ENCODE peak calls at places on chromosomes 6 and 20, in ten cellular contexts. T, E, C, Q, F, R, O, H, M and I are unnamed samples.

GRCh38 chr6:123570813-123571684 is 65.7 kb downstream of the TRDN start:
- DNase-seq in T (no peak), E (no peak), C (no peak), Q (no peak), F (no peak), R (no peak), O (no peak), H (no peak), M (no peak), I (no peak)

GRCh38 chr6:166341464-166341863 is 881 bp downstream of the SFT2D1 start:
- DNase-seq in T (no peak), E (no peak), C (no peak), Q (peak), F (no peak), R (no peak), O (peak), H (no peak), M (no peak), I (no peak)

GRCh38 chr20:45080867-45081616 is 19.9 kb downstream of the KCNS1 start:
- DNase-seq in T (no peak), E (peak), C (no peak), Q (no peak), F (no peak), R (no peak), O (no peak), H (no peak), M (peak), I (peak)

GRCh38 chr6:138963531-138963930 is 24.5 kb downstream of the REPS1 start:
- DNase-seq in T (no peak), E (no peak), C (no peak), Q (no peak), F (no peak), R (no peak), O (no peak), H (no peak), M (peak), I (no peak)

GRCh38 chr6:12548526-12548925 is 168.0 kb upstream of the PHACTR1 start:
- DNase-seq in T (peak), E (no peak), C (peak), Q (peak), F (no peak), R (peak), O (no peak), H (no peak), M (peak), I (no peak)

GRCh38 chr6:137866200-137866913 is 702 bp upstream of the TNFAIP3 start:
- DNase-seq in T (no peak), E (peak), C (no peak), Q (no peak), F (no peak), R (no peak), O (no peak), H (no peak), M (no peak), I (no peak)

GRCh38 chr6:30814137-30815084 is 69.9 kb upstream of the DDR1 start:
- DNase-seq in T (peak), E (peak), C (no peak), Q (peak), F (no peak), R (no peak), O (no peak), H (peak), M (peak), I (no peak)

GRCh38 chr20:21357851-21358250 is 39.5 kb downstream of the NKX2-4 start:
- DNase-seq in T (no peak), E (no peak), C (no peak), Q (no peak), F (no peak), R (no peak), O (no peak), H (no peak), M (peak), I (no peak)

GRCh38 chr6:170028629-170029345 is 262.1 kb downstream of the DLL1 start:
- DNase-seq in T (no peak), E (no peak), C (no peak), Q (no peak), F (no peak), R (no peak), O (no peak), H (no peak), M (no peak), I (no peak)

GRCh38 chr20:8032499-8032898 is 12.9 kb upstream of the TMX4 start:
- DNase-seq in T (no peak), E (no peak), C (no peak), Q (no peak), F (no peak), R (no peak), O (no peak), H (no peak), M (no peak), I (no peak)

GRCh38 chr6:15253107-15254073 is 7.5 kb downstream of the JARID2 start:
- DNase-seq in T (no peak), E (no peak), C (no peak), Q (no peak), F (no peak), R (no peak), O (no peak), H (no peak), M (no peak), I (no peak)

GRCh38 chr6:21395121-21395520 is 198.4 kb upstream of the SOX4 start:
- DNase-seq in T (peak), E (no peak), C (no peak), Q (peak), F (no peak), R (no peak), O (no peak), H (peak), M (no peak), I (no peak)

GRCh38 chr6:33896391-33897192 is 92.8 kb upstream of the MLN start:
- DNase-seq in T (peak), E (no peak), C (no peak), Q (peak), F (no peak), R (no peak), O (no peak), H (peak), M (peak), I (no peak)

GRCh38 chr20:2521369-2522305 is 12.9 kb upstream of the ZNF343 start:
- DNase-seq in T (peak), E (peak), C (no peak), Q (peak), F (no peak), R (peak), O (peak), H (peak), M (peak), I (peak)

GRCh38 chr20:59604770-59605665 is 678 bp downstream of the PHACTR3 start:
- DNase-seq in T (no peak), E (no peak), C (no peak), Q (no peak), F (no peak), R (no peak), O (no peak), H (no peak), M (no peak), I (no peak)

GRCh38 chr6:50264995-50265571 is 215.4 kb upstream of the DEFB112 start:
- DNase-seq in T (no peak), E (peak), C (no peak), Q (no peak), F (no peak), R (no peak), O (no peak), H (no peak), M (peak), I (no peak)

DNA sequence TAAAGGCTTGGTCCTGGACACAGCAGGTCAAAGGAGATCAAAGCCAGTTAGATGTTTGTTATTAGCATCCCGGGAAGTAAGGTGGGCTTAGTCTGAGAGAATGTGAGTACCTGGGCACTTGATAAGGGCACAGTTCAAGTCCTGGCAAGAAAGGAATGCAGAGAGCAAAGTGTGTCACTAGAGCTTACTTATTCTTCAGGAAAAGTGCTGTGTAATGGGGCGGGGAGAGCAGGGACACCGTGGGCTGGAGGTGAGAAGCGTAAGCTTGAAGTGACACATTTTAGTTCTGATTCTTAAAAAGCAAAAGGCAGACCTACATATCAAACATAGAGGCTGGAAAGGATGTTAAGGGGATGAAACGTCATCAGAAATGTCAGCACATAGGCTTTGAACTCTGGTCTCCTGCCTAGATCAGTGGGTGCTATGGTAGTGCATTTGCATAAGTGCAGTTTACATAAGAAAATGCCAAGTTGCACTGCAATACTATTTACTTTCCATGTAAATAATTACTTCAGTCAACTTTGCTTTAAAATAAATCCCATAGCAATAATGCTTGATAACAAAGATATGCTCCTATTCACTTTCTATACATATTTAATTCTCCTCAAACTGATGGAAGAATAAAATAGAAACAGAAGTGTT is 2.6 kb downstream of the SAMD5 start:
- DNase-seq in T (no peak), E (peak), C (no peak), Q (no peak), F (no peak), R (no peak), O (no peak), H (no peak), M (no peak), I (no peak)
- H3K4me3 ChIP-seq in T (no peak), E (peak), C (no peak), Q (no peak), F (no peak), R (no peak), O (no peak), H (no peak), M (no peak), I (no peak)

DNA sequence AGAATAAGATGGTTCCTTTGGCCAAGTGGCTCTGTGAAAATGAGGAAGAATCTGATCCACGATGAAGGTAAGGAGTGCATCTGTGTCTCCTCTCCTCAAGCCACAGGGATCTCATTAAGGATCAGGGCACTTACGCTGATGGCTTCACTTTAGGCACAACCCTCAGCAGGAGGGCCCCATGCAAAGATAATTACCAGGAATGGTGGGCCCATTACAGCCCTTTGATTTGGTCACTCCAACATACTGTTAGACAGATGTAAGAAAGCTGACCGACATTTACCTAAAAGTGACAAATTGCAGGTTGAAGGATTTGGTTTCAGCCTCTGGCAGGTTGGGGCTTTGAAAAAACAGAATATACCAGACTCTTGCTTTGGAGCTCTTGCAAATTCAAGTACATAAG is 45.9 kb upstream of the ASIP start:
- DNase-seq in T (no peak), E (no peak), C (no peak), Q (no peak), F (no peak), R (no peak), O (no peak), H (no peak), M (no peak), I (no peak)
- H3K4me3 ChIP-seq in T (no peak), E (no peak), C (no peak), Q (no peak), F (no peak), R (no peak), O (no peak), H (no peak), M (no peak), I (no peak)

DNA sequence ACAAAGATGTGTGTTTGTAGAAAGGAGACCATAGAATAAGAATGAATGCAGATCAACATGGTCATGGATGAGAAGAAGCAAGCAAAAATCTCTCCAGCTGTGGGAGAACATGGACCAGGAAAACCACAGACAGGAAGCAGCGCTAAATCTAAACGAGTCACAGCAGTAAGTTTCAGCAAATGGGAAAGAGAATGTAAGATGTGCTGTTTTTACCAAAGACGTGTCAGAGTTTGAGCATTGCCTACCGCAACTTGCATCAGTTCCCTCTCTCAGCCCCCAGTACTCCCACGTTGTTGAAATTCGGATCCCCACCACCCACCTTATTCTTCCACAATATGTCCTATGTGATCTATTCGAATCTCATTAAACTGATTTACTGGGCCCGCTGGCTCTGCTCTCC is 59.4 kb upstream of the PRDM1 start:
- DNase-seq in T (peak), E (no peak), C (no peak), Q (no peak), F (no peak), R (no peak), O (no peak), H (peak), M (peak), I (peak)
- H3K4me3 ChIP-seq in T (peak), E (no peak), C (no peak), Q (no peak), F (no peak), R (no peak), O (no peak), H (no peak), M (no peak), I (no peak)

DNA sequence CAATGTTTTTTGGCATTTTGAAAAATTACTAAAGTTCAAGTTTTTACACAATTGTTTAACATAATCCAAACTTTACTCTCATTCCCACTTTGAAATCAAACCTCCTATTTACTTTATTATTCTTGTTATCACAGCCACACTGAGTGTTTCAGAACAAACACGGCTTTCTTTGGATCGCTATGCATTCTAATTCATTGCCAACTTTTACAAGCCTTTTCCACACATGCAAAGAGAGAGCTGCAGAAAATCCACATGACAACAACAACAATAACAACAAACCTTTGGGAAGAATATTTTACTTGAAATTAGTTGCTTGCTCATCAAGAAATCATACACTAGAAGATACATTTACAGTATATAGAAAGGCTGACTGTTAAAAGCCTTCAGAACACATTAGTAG is 49.2 kb upstream of the TMEM30A start:
- DNase-seq in T (no peak), E (no peak), C (no peak), Q (no peak), F (no peak), R (no peak), O (no peak), H (no peak), M (no peak), I (no peak)
- H3K4me3 ChIP-seq in T (no peak), E (no peak), C (no peak), Q (no peak), F (no peak), R (no peak), O (no peak), H (no peak), M (no peak), I (no peak)

DNA sequence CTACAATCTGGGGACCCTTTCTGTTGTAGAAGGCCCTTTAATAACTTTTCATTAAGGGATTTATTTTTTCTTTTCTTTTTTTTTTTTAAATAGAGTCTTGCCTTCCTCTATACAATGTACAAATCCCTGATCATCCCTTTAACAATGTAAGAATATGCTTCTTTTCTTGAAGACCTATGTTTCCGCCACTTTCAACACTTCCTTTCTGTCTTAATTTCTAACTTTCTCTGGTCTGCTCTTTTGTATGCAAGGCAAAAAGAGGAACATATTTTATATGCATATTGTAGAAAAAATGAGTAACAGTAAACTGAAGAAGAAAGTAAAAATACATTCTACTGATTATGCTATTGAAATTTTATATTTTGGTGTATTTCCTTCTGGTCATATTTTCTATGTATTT is 484.6 kb downstream of the TFAP2B start:
- DNase-seq in T (no peak), E (no peak), C (no peak), Q (no peak), F (no peak), R (no peak), O (no peak), H (no peak), M (no peak), I (no peak)
- H3K4me3 ChIP-seq in T (no peak), E (no peak), C (no peak), Q (no peak), F (no peak), R (no peak), O (no peak), H (no peak), M (no peak), I (no peak)

GRCh38 chr6:28776269-28777146 is 147.3 kb downstream of the TRIM27 start:
- DNase-seq in T (no peak), E (no peak), C (no peak), Q (no peak), F (no peak), R (no peak), O (no peak), H (no peak), M (no peak), I (no peak)
- H3K4me3 ChIP-seq in T (no peak), E (no peak), C (no peak), Q (no peak), F (no peak), R (no peak), O (no peak), H (no peak), M (no peak), I (peak)

GRCh38 chr6:26329763-26330511 is 35.1 kb upstream of the BTN3A2 start:
- DNase-seq in T (peak), E (peak), C (no peak), Q (peak), F (peak), R (no peak), O (peak), H (peak), M (peak), I (peak)
- H3K4me3 ChIP-seq in T (no peak), E (peak), C (no peak), Q (no peak), F (peak), R (no peak), O (no peak), H (peak), M (peak), I (peak)